ENCODE peak calls at places on chromosomes 7 and 10, in five cellular contexts. N is IMR-90, R is endothelial cell of umbilical vein, T is neural progenitor cell, L is astrocyte. G is an unnamed sample.

GRCh38 chr10:34994565-34995142 is 95.5 kb downstream of the CUL2 start:
- DNase-seq in N (peak), R (peak), T (peak), L (peak), G (peak)

GRCh38 chr10:88473989-88474883 is 108.9 kb downstream of the RNLS start:
- DNase-seq in N (no peak), R (no peak), T (no peak), L (peak), G (no peak)

GRCh38 chr7:36208997-36209813 is 56.2 kb downstream of the EEPD1 start:
- DNase-seq in N (peak), R (no peak), T (no peak), L (no peak), G (peak)

GRCh38 chr7:151351027-151351426 is 9.4 kb downstream of the NUB1 start:
- DNase-seq in N (no peak), R (no peak), T (peak), L (no peak), G (no peak)

GRCh38 chr10:69649771-69650550 is 19.9 kb downstream of the FAM241B start:
- DNase-seq in N (no peak), R (no peak), T (no peak), L (no peak), G (no peak)

GRCh38 chr7:33743594-33743993 is 161.7 kb upstream of the BMPER start:
- DNase-seq in N (peak), R (no peak), T (no peak), L (peak), G (peak)

GRCh38 chr7:24701232-24701898 is 55.9 kb downstream of the GSDME start:
- DNase-seq in N (peak), R (no peak), T (no peak), L (peak), G (peak)

GRCh38 chr10:133415752-133416151 is 8.7 kb downstream of the SPRN start:
- DNase-seq in N (no peak), R (no peak), T (no peak), L (no peak), G (no peak)

GRCh38 chr7:28024786-28025334 is 155.7 kb downstream of the JAZF1 start:
- DNase-seq in N (no peak), R (no peak), T (no peak), L (no peak), G (no peak)

GRCh38 chr7:74568658-74569057 is 88.9 kb upstream of the GTF2I start:
- DNase-seq in N (no peak), R (no peak), T (no peak), L (no peak), G (no peak)

GRCh38 chr10:77887631-77888355 is 38.8 kb downstream of the DLG5 start:
- DNase-seq in N (no peak), R (peak), T (no peak), L (no peak), G (peak)

GRCh38 chr7:92621641-92622429 is 31.6 kb upstream of the FAM133B start:
- DNase-seq in N (no peak), R (no peak), T (no peak), L (no peak), G (peak)

GRCh38 chr7:131071786-131072504 is 255.7 kb upstream of the MKLN1 start:
- DNase-seq in N (peak), R (peak), T (no peak), L (peak), G (peak)

GRCh38 chr10:130076681-130077080 is 33.9 kb downstream of the C10orf143 start:
- DNase-seq in N (no peak), R (no peak), T (no peak), L (no peak), G (no peak)

GRCh38 chr10:29304259-29305030 is 15.6 kb downstream of the LYZL1 start:
- DNase-seq in N (peak), R (peak), T (peak), L (peak), G (peak)

GRCh38 chr10:126119591-126119990 is 223.2 kb downstream of the FANK1 start:
- DNase-seq in N (peak), R (no peak), T (no peak), L (peak), G (peak)

GRCh38 chr7:140656548-140657515 is 15.9 kb upstream of the ADCK2 start:
- DNase-seq in N (peak), R (peak), T (no peak), L (peak), G (peak)

GRCh38 chr7:51867117-51867516 is 550.5 kb upstream of the COBL start:
- DNase-seq in N (no peak), R (no peak), T (no peak), L (no peak), G (no peak)

GRCh38 chr10:113027574-113028392 is 77.7 kb downstream of the TCF7L2 start:
- DNase-seq in N (no peak), R (peak), T (peak), L (no peak), G (peak)

GRCh38 chr7:77349141-77349540 is 67.0 kb downstream of the GSAP start:
- DNase-seq in N (peak), R (peak), T (no peak), L (peak), G (no peak)

GRCh38 chr10:109977382-109977806 is 30.4 kb upstream of the ADD3 start:
- DNase-seq in N (no peak), R (no peak), T (no peak), L (peak), G (peak)

GRCh38 chr10:58050575-58050974 is 217.1 kb downstream of the IPMK start:
- DNase-seq in N (no peak), R (no peak), T (no peak), L (no peak), G (no peak)

GRCh38 chr7:139118234-139118802 is 8.8 kb upstream of the ZC3HAV1 start:
- DNase-seq in N (peak), R (peak), T (no peak), L (peak), G (peak)

GRCh38 chr7:98341106-98341505 is 59.6 kb downstream of the BRI3 start:
- DNase-seq in N (peak), R (no peak), T (no peak), L (peak), G (peak)

GRCh38 chr7:106176414-106177294 is 64.5 kb upstream of the SYPL1 start:
- DNase-seq in N (peak), R (peak), T (peak), L (peak), G (peak)

GRCh38 chr7:106177738-106178592 is 65.9 kb upstream of the SYPL1 start:
- DNase-seq in N (no peak), R (no peak), T (no peak), L (no peak), G (peak)

GRCh38 chr7:106178593-106179134 is 66.6 kb upstream of the SYPL1 start:
- DNase-seq in N (peak), R (peak), T (no peak), L (peak), G (peak)

GRCh38 chr7:106175507-106175906 is 63.4 kb upstream of the SYPL1 start:
- DNase-seq in N (no peak), R (no peak), T (no peak), L (no peak), G (no peak)

DNA sequence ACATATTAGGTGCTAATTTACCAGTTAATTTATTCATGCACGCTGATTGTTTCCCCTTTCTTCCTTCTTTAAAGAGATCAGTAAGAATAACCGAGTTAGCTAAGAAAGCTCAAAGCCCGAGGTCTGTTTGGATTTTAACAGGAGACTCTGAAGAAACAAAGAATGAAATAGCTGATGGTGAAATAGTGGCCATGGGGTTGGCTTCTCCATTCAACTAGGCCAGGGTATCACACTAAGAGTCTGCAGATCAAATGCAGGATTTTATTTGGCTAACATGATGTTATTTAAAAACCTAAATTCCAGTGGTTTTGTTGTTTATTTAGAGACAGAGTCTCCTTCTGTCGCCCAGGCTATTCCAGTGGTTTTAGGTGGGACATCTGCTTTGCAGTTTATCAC is 65.2 kb upstream of the SYPL1 start:
- DNase-seq in N (peak), R (no peak), T (no peak), L (no peak), G (peak)
- H3K9ac ChIP-seq in N (no peak), R (no peak), T (no peak), L (no peak), G (peak)

DNA sequence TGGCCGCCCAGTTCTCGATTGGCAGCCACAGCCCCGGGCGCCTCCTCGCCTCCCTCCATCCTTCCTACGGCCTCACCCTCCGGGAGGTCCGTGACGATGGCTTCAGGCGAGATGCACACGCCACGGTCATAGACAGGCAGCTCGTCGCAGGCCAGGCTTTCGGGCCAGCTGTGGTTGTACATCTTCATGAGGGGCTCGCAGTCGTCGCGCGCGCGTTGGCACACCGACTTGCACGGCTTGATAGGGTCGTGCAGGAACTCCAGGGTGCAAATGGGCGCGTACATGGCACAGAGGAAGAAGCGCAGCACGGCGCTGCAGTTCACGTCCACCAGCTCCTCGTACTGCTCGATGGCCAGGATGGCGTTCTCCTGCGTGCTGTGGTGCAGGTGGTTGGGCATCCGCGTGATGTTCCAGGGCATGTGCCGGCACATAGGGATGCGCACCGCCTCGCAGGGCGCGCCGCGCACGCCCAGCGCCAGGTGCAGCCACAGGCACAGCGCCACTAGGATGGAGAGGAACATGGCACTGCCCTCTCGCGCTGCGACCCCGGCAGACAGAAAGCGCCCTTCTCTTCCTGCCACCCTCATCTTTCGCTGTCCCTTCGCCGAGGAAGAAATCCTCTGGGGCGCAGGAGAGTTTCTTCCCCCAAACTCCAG is 472 bp downstream of the SFRP4 start:
- DNase-seq in N (no peak), R (peak), T (peak), L (peak), G (no peak)
- H3K4me3 ChIP-seq in N (no peak), R (no peak), T (peak), L (peak), G (peak)

GRCh38 chr10:94493463-94493862 is 52.1 kb upstream of the HELLS start:
- DNase-seq in N (no peak), R (no peak), T (no peak), L (no peak), G (no peak)

GRCh38 chr10:94500063-94500462 is 45.5 kb upstream of the HELLS start:
- DNase-seq in N (no peak), R (no peak), T (peak), L (no peak), G (no peak)

GRCh38 chr10:94490789-94491039 is 54.9 kb upstream of the HELLS start:
- DNase-seq in N (no peak), R (no peak), T (no peak), L (peak), G (no peak)

GRCh38 chr10:94496010-94496409 is 49.6 kb upstream of the HELLS start:
- DNase-seq in N (peak), R (peak), T (no peak), L (peak), G (peak)

DNA sequence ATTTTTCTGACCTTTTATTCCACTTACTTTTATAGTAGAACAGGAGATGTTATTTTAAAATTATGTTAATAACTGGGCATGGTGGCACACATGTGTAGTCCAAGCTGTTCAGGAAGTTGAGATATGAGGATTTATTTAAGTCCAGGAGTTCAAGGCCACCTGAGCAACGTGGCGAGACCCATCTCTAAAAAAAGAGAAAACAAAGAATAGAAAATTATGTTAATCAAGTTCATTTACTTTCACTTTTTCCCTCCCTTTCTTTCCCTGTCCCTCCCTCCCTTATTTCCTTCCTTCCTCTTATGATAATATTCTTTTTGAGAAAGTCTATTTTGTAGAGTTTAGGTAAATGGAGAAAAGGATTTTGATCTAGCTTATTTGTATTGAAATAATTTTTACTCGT is 48.9 kb upstream of the HELLS start:
- DNase-seq in N (no peak), R (peak), T (no peak), L (no peak), G (no peak)
- H3K9ac ChIP-seq in N (no peak), R (no peak), T (no peak), L (no peak), G (no peak)

GRCh38 chr7:6090738-6091505 is 59.7 kb downstream of the ANKRD61 start:
- DNase-seq in N (no peak), R (no peak), T (no peak), L (no peak), G (no peak)
- H3K4me3 ChIP-seq in N (no peak), R (no peak), T (no peak), L (no peak), G (no peak)

GRCh38 chr7:155899596-155899995 is 87.3 kb upstream of the SHH start:
- DNase-seq in N (no peak), R (no peak), T (no peak), L (no peak), G (no peak)
- H3K9ac ChIP-seq in N (no peak), R (no peak), T (no peak), L (no peak), G (no peak)

GRCh38 chr7:1087462-1087809 is 477 bp upstream of the GPER1 start:
- DNase-seq in N (peak), R (no peak), T (no peak), L (peak), G (peak)
- H3K4me3 ChIP-seq in N (no peak), R (no peak), T (peak), L (peak), G (peak)

GRCh38 chr7:43647314-43647691 is 64.4 kb downstream of the STK17A start:
- DNase-seq in N (peak), R (peak), T (peak), L (peak), G (peak)
- H3K9ac ChIP-seq in N (peak), R (peak), T (no peak), L (peak), G (peak)

G was measured in adipocyte.